ENCODE peak calls at places on chromosomes 4 and X, in six cellular contexts. Q is mammary epithelial cell, Z is SK-N-SH, M is fibroblast of lung, I is HCT116, B is A549. V is an unnamed sample.
A peak's percentile ranks its signal among the peaks of the same experiment; 100 is the strongest.

GRCh38 chrX:136227948-136228584 is 23.1 kb downstream of the MAP7D3 start:
- DNase-seq in M (no peak), B (no peak), Q (no peak), Z (no peak), I (no peak), V (no peak)

GRCh38 chr4:10526431-10527222 is 69.4 kb upstream of the ZNF518B start:
- DNase-seq in I (peak; percentile 91), Q (peak; percentile 99), Z (no peak), B (no peak), M (no peak), V (no peak)

GRCh38 chr4:188976644-188977115 is 837.4 kb downstream of the TRIML1 start:
- DNase-seq in M (peak; percentile 76), Q (peak; percentile 58), I (no peak), B (no peak), Z (no peak), V (peak; percentile 69)

GRCh38 chrX:68717663-68718442 is 70.4 kb downstream of the STARD8 start:
- DNase-seq in Z (no peak), M (no peak), Q (no peak), B (no peak), I (no peak), V (no peak)

GRCh38 chrX:45347877-45348675 is 147.4 kb upstream of the DIPK2B start:
- DNase-seq in Z (no peak), M (peak; percentile 66), B (no peak), I (no peak), Q (peak; percentile 26), V (peak; percentile 63)

GRCh38 chr4:23135792-23136645 is 443.3 kb downstream of the GBA3 start:
- DNase-seq in Z (peak; percentile 24), I (peak; percentile 12), B (peak; percentile 2), M (peak; percentile 63), Q (peak; percentile 8), V (peak; percentile 55)

GRCh38 chr4:57374866-57375595 is 264.8 kb upstream of the IGFBP7 start:
- DNase-seq in I (no peak), Q (no peak), M (peak; percentile 71), Z (no peak), B (no peak), V (peak; percentile 61)

GRCh38 chr4:96295143-96295763 is 455.4 kb downstream of the PDHA2 start:
- DNase-seq in I (no peak), B (no peak), Q (no peak), Z (peak; percentile 22), M (no peak), V (no peak)

GRCh38 chrX:75067931-75068330 is 88.2 kb downstream of the ABCB7 start:
- DNase-seq in Z (no peak), B (no peak), Q (peak; percentile 18), I (no peak), M (no peak), V (no peak)

GRCh38 chr4:7073059-7073458 is 5.2 kb upstream of the GRPEL1 start:
- DNase-seq in M (no peak), Q (no peak), I (no peak), Z (no peak), B (no peak), V (no peak)

GRCh38 chrX:70096052-70096451 is 33.8 kb downstream of the OTUD6A start:
- DNase-seq in B (no peak), I (peak; percentile 12), Z (no peak), M (no peak), Q (peak; percentile 14), V (no peak)

GRCh38 chr4:55920571-55920970 is 28.2 kb upstream of the CEP135 start:
- DNase-seq in Q (no peak), B (no peak), Z (no peak), I (no peak), M (no peak), V (no peak)

GRCh38 chrX:100895365-100896075 is 21.4 kb upstream of the NOX1 start:
- DNase-seq in B (no peak), I (peak; percentile 26), Z (peak; percentile 19), Q (peak; percentile 93), M (peak; percentile 25), V (peak; percentile 10)

GRCh38 chrX:10198254-10198653 is 41.5 kb downstream of the CLCN4 start:
- DNase-seq in Z (no peak), I (no peak), Q (no peak), B (no peak), M (peak; percentile 30), V (peak; percentile 23)

GRCh38 chr4:5967783-5968182 is 50.4 kb downstream of the C4orf50 start:
- DNase-seq in M (no peak), I (no peak), B (no peak), Q (no peak), Z (no peak), V (no peak)

GRCh38 chr4:6955261-6955911 is 45.8 kb downstream of the TBC1D14 start:
- DNase-seq in B (no peak), M (no peak), I (no peak), Q (peak; percentile 85), Z (no peak), V (no peak)

GRCh38 chrX:34521563-34521962 is 135.5 kb downstream of the TMEM47 start:
- DNase-seq in Q (peak; percentile 21), I (no peak), Z (no peak), M (no peak), B (no peak), V (no peak)

GRCh38 chrX:14802943-14803710 is 69.7 kb downstream of the FANCB start:
- DNase-seq in B (no peak), Q (peak; percentile 43), Z (no peak), M (peak; percentile 6), I (no peak), V (no peak)

GRCh38 chr4:183636923-183637322 is 22.1 kb downstream of the RWDD4 start:
- DNase-seq in I (no peak), M (peak; percentile 79), Z (no peak), B (no peak), Q (no peak), V (peak; percentile 73)

GRCh38 chrX:69496143-69496542 is 8.0 kb upstream of the NALF2 start:
- DNase-seq in Z (no peak), Q (no peak), B (no peak), M (no peak), I (no peak), V (no peak)

GRCh38 chr4:24059839-24060238 is 170.0 kb upstream of the PPARGC1A start:
- DNase-seq in B (no peak), Q (no peak), Z (no peak), I (no peak), M (no peak), V (no peak)

GRCh38 chrX:16042980-16043379 is 80.4 kb upstream of the GRPR start:
- DNase-seq in Z (no peak), B (no peak), Q (no peak), M (no peak), I (no peak), V (no peak)

GRCh38 chrX:16039363-16039762 is 84.0 kb upstream of the GRPR start:
- DNase-seq in I (no peak), Z (no peak), Q (no peak), M (no peak), B (no peak), V (no peak)

GRCh38 chrX:16039834-16040233 is 83.5 kb upstream of the GRPR start:
- DNase-seq in M (no peak), I (no peak), Z (no peak), B (no peak), Q (no peak), V (no peak)
- TF ChIP-seq CTCF in M (no peak), I (no peak), Z (no peak), B (no peak), Q (no peak), V (no peak)

DNA sequence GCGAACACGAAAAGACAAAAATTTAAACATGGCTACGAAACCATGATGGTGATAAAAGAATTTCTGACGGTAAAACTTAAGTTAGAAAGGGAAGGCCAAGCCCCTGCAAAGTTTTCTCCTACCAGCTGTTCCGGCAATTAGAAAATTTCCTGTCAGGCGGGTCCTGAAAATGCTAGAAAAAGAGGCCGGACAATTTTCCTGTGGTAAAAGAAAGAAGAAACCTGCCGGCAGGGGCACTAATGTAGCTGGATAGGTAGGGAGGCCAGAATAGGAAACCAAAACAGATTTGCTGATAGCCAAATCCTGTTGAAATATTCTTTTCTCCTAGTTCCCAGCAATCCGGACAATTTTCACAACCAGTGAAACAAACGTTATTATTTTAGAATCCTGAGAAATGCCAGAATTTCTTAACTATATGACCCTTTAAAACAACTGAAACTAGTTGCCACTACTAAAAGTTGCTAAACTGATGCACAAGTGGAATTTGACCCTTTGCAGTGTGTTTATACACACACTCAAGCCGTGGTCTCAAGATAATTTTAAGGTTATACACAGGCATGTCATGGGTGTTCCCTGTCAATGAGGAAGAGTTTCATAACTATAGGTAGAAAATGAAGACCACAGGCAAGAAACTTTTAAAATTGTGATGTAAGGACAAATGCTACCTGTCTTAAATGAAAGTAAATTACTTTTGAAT is 47.8 kb downstream of the RPS6KA3 start:
- DNase-seq in B (peak; percentile 5), Q (no peak), Z (no peak), I (no peak), M (no peak), V (no peak)
- H3K4me2 ChIP-seq in B (peak overlapping the region; percentile 59), Q (no peak overlapping the region), Z (no peak overlapping the region), I (no peak overlapping the region), M (peak overlapping the region; percentile 23), V (no peak overlapping the region)

GRCh38 chr4:102492531-102493241 is 8.5 kb upstream of the NFKB1 start:
- DNase-seq in Z (no peak), M (no peak), Q (no peak), B (no peak), I (no peak), V (no peak)

GRCh38 chr4:102493794-102494193 is 7.4 kb upstream of the NFKB1 start:
- DNase-seq in Z (no peak), M (no peak), B (no peak), I (no peak), Q (no peak), V (no peak)

GRCh38 chr4:102497986-102498385 is 3.2 kb upstream of the NFKB1 start:
- DNase-seq in I (no peak), Q (peak; percentile 44), B (no peak), M (no peak), Z (no peak), V (no peak)

GRCh38 chr4:102494603-102495002 is 6.6 kb upstream of the NFKB1 start:
- DNase-seq in Z (no peak), I (no peak), M (no peak), Q (no peak), B (no peak), V (no peak)

DNA sequence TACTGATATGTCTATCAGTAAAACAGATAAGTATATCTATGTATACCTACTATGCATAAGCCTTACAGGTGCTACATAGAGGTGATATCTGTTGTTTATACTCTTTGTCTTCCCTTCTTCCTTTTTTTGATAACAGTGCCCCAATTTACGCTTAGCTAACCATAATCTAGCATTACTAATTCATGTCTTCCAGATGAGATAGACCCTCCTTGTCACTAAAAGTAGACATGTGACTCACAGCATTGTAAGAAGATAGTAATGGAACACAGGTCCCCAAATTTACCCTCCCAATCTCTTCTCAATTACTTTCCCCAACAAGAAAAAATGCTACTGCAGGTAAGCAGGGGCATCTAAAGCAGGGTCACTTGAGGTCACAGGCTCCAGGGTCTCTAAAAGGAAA is 7.9 kb upstream of the NFKB1 start:
- DNase-seq in M (no peak), B (no peak), Q (no peak), I (no peak), Z (no peak), V (no peak)
- H3K27ac ChIP-seq in M (no peak overlapping the region), B (no peak overlapping the region), Q (no peak overlapping the region), I (no peak overlapping the region), Z (no peak overlapping the region), V (no peak overlapping the region)

DNA sequence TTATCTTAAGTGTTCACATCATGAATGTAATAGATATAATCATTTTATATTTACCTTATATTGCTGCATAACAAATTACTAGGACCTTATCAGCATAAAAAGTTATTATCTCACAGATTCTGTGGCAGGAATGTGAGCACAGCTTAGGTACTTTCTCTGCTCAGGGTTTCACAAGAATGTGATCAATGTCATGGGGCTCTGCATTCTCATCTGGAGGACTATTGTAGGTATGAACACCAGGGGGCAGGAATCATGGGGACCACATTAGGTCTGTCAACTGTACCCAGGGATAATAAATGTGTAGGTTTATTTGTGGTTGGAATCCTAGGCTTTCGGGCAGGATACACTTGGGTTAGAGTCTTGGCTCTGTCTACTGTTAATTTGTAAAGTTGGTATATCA is 519.2 kb downstream of the ARAP2 start:
- DNase-seq in B (no peak), Z (peak; percentile 2), I (no peak), M (no peak), Q (no peak), V (no peak)
- TF ChIP-seq CTCF in B (no peak), Z (peak; percentile 35), I (peak; percentile 42), M (no peak), Q (peak; percentile 2), V (no peak)

V was measured in astrocyte.